ENCODE peak calls at places on chromosome X, in five cellular contexts. D is cardiac muscle cell, W is body of pancreas, J is breast epithelium, V is gastrocnemius medialis. N is an unnamed sample.
A peak's percentile ranks its signal among the peaks of the same experiment; 100 is the strongest.

GRCh38 chrX:77426811-77427210 is 20.4 kb upstream of the FGF16 start:
- DNase-seq in D (peak; percentile 49), J (no peak), V (no peak), W (no peak), N (no peak)

GRCh38 chrX:76420237-76420636 is 7.3 kb upstream of the MAGEE1 start:
- DNase-seq in D (no peak), J (no peak), W (no peak), V (no peak), N (no peak)

GRCh38 chrX:46770817-46771163 is 11.9 kb upstream of the SLC9A7 start:
- DNase-seq in V (no peak), D (peak; percentile 76), W (no peak), J (no peak), N (no peak)

GRCh38 chrX:12981880-12982279 is 7.0 kb downstream of the TMSB4X start:
- DNase-seq in V (no peak), W (no peak), J (no peak), D (no peak), N (no peak)

GRCh38 chrX:133776072-133776471 is 209.3 kb downstream of the GPC3 start:
- DNase-seq in D (peak; percentile 6), V (no peak), W (peak; percentile 15), J (no peak), N (no peak)

GRCh38 chrX:43643662-43644061 is 12.4 kb upstream of the MAOA start:
- DNase-seq in W (no peak), V (no peak), D (no peak), J (no peak), N (no peak)

GRCh38 chrX:2692221-2693122 is 1.4 kb downstream of the CD99 start:
- DNase-seq in V (no peak), D (peak; percentile 72), W (peak; percentile 30), J (no peak), N (peak; percentile 71)

GRCh38 chrX:29867971-29868370 is 347.4 kb upstream of the MAGEB2 start:
- DNase-seq in W (no peak), J (no peak), D (no peak), V (no peak), N (no peak)

GRCh38 chrX:40098264-40099045 is 697 bp upstream of the BCOR start:
- DNase-seq in V (no peak), J (no peak), W (peak; percentile 68), D (peak; percentile 63), N (peak; percentile 23)

GRCh38 chrX:40202456-40202855 is 104.7 kb upstream of the BCOR start:
- DNase-seq in J (no peak), W (no peak), V (no peak), D (no peak), N (no peak)

GRCh38 chrX:101229155-101229554 is 9.6 kb downstream of the DRP2 start:
- DNase-seq in J (no peak), V (no peak), D (peak; percentile 56), W (no peak), N (no peak)

GRCh38 chrX:1612641-1613286 is 2.1 kb upstream of the ASMT start:
- DNase-seq in V (no peak), D (no peak), W (no peak), J (no peak), N (no peak)

GRCh38 chrX:118117069-118117405 is 427 bp upstream of the KLHL13 start:
- DNase-seq in D (no peak), J (no peak), V (no peak), W (no peak), N (no peak)

GRCh38 chrX:16491461-16491860 is 158.5 kb upstream of the S100G start:
- DNase-seq in J (no peak), V (no peak), D (peak; percentile 35), W (no peak), N (no peak)

GRCh38 chrX:118968031-118968430 is 6.4 kb upstream of the LONRF3 start:
- DNase-seq in V (no peak), D (no peak), J (no peak), W (no peak), N (no peak)

GRCh38 chrX:118773782-118774181 is 46.4 kb downstream of the IL13RA1 start:
- DNase-seq in J (no peak), V (no peak), D (no peak), W (no peak), N (no peak)

GRCh38 chrX:153477039-153477438 is 6.7 kb upstream of the HAUS7 start:
- DNase-seq in J (no peak), V (no peak), W (no peak), D (peak; percentile 71), N (peak; percentile 38)

GRCh38 chrX:12080265-12080664 is 58.0 kb upstream of the FRMPD4 start:
- DNase-seq in W (no peak), J (no peak), D (peak; percentile 63), V (no peak), N (no peak)

GRCh38 chrX:40434947-40435346 is 145.8 kb upstream of the ATP6AP2 start:
- DNase-seq in W (no peak), D (peak; percentile 64), J (no peak), V (peak; percentile 9), N (no peak)

GRCh38 chrX:103453655-103454054 is 65.6 kb downstream of the RAB40A start:
- DNase-seq in W (no peak), V (no peak), D (peak; percentile 90), J (no peak), N (no peak)

GRCh38 chrX:78063687-78064086 is 40.4 kb upstream of the PGK1 start:
- DNase-seq in V (peak; percentile 4), W (no peak), J (no peak), D (no peak), N (no peak)

GRCh38 chrX:107549504-107549903 is 78.8 kb upstream of the PRPS1 start:
- DNase-seq in W (no peak), J (no peak), D (no peak), V (no peak), N (no peak)

GRCh38 chrX:38561126-38561868 is at the start of gene TSPAN7:
- DNase-seq in D (peak; percentile 78), J (peak; percentile 63), W (peak; percentile 87), V (peak; percentile 56), N (peak; percentile 84)

GRCh38 chrX:83495882-83496281 is 12.2 kb upstream of the POU3F4 start:
- DNase-seq in V (no peak), J (no peak), W (no peak), D (no peak), N (no peak)

GRCh38 chrX:83916525-83916924 is 55.6 kb downstream of the CYLC1 start:
- DNase-seq in D (no peak), J (no peak), V (no peak), W (no peak), N (no peak)

DNA sequence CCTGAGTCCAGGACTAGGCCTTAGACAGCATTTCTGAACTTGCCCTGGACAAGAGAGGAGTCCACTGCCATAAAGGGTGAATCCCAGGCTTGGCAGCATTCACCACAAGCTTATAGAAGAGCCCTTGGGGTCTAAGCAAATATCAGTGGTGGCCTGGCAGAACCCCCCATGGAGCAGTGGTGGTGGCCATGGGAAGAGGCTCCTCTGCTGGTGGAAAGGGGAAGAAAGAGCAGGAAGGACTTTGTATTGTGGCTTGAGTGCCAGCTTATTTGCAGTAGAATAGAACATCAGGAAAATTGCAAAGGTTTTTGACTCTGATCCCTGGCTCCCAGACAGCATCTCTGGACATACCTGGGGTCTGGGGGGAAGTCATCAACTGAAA is 58.1 kb upstream of the STARD8 start:
- DNase-seq in J (no peak), V (no peak), D (no peak), W (no peak), N (no peak)
- H3K4me3 ChIP-seq in J (no peak overlapping the region), V (no peak overlapping the region), D (no peak overlapping the region), W (no peak overlapping the region), N (no peak overlapping the region)

GRCh38 chrX:56563231-56564116 is at the start of gene UBQLN2:
- DNase-seq in D (peak; percentile 87), W (peak; percentile 83), V (peak; percentile 70), J (peak; percentile 77), N (peak; percentile 81)

GRCh38 chrX:56569378-56570061 is 6.1 kb downstream of the UBQLN2 start:
- DNase-seq in W (no peak), J (no peak), V (no peak), D (no peak), N (no peak)

GRCh38 chrX:56564182-56564885 is 907 bp downstream of the UBQLN2 start:
- DNase-seq in W (no peak), J (no peak), D (peak; percentile 16), V (peak; percentile 22), N (no peak)

GRCh38 chrX:56564921-56565861 is 1.8 kb downstream of the UBQLN2 start:
- DNase-seq in D (peak; percentile 10), W (no peak), V (no peak), J (no peak), N (no peak)
- H3K27ac ChIP-seq in D (peak overlapping the region; percentile 98), W (no peak overlapping the region), V (peak overlapping the region; percentile 96), J (peak overlapping the region; percentile 96), N (peak overlapping the region; percentile 15)

GRCh38 chrX:47940448-47940847 is 63.3 kb downstream of the ZNF182 start:
- DNase-seq in D (no peak), W (no peak), V (no peak), J (no peak), N (no peak)

GRCh38 chrX:47936940-47937317 is 66.9 kb downstream of the ZNF182 start:
- DNase-seq in W (no peak), D (no peak), V (no peak), J (no peak), N (no peak)

GRCh38 chrX:47941423-47941822 is 62.4 kb downstream of the ZNF182 start:
- DNase-seq in J (no peak), W (no peak), D (no peak), V (no peak), N (no peak)

DNA sequence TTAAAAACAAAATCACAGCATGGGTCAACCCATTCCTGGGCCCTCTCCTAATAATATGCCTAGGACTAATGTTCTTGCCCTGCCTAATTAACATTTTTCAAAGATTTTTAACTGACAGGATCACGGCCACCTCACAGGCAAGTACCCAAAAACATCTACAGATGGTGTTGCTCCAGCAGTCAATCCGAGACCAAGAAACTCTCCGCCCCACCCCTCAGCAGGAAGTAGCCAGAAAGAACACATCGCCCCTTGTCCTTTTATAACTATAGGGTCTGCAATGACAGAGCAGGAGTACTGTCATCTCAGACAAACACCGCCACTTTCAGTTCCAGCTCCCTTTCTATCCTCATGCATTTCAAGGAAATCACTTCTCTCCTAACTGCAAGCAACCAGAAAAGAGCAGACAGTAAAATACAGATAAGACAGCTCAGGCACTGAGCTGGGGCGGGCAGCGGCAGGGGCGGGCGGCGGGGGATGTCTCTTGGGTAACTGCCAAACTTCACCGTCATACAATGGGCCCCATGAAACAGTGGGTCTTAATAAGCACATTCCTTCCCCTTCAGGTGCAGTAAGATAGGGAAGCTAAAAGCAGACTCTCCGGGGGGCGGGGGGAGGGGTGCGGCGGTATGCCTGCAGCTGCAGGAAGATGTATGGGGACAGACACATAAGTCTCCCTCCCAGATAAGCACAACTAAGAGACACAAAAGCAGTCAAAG is 67.4 kb downstream of the ZNF182 start:
- DNase-seq in V (no peak), J (no peak), D (peak; percentile 25), W (no peak), N (no peak)
- H3K4me3 ChIP-seq in V (no peak overlapping the region), J (peak overlapping the region; percentile 9), D (peak overlapping the region; percentile 6), W (no peak overlapping the region), N (no peak overlapping the region)

GRCh38 chrX:352582-353314 is 34.0 kb downstream of the PPP2R3B start:
- DNase-seq in J (no peak), W (no peak), V (no peak), D (no peak), N (no peak)

GRCh38 chrX:352181-352580 is 33.6 kb upstream of the GTPBP6 start:
- DNase-seq in V (no peak), W (no peak), D (no peak), J (no peak), N (peak; percentile 8)

GRCh38 chrX:355329-356050 is 31.2 kb downstream of the PPP2R3B start:
- DNase-seq in D (no peak), W (no peak), J (no peak), V (no peak), N (no peak)

GRCh38 chrX:351736-352135 is 33.1 kb upstream of the GTPBP6 start:
- DNase-seq in D (no peak), W (no peak), V (no peak), J (no peak), N (no peak)

GRCh38 chrX:353566-354535 is 32.9 kb downstream of the PPP2R3B start:
- DNase-seq in W (no peak), D (no peak), J (no peak), V (no peak), N (no peak)
- H3K27ac ChIP-seq in W (no peak overlapping the region), D (no peak overlapping the region), J (no peak overlapping the region), V (no peak overlapping the region), N (no peak overlapping the region)

N was measured in heart right ventricle.